ENCODE peak calls at places on chromosome 7, in four cellular contexts. T is effector CD4-positive, alpha-beta T cell; O is HS-5; U is HT1080. Z is an unnamed sample.

GRCh38 chr7:18896343-18896975 is 221.0 kb downstream of the TWIST1 start:
- DNase-seq in T (no peak), O (no peak), U (peak; percentile 41), Z (no peak)

GRCh38 chr7:121872831-121873764 is at the start of gene PTPRZ1:
- DNase-seq in T (no peak), O (no peak), U (peak; percentile 14), Z (peak; percentile 21)

GRCh38 chr7:82562716-82563404 is 119.3 kb upstream of the CACNA2D1 start:
- DNase-seq in T (no peak), O (peak; percentile 61), U (peak; percentile 48), Z (no peak)

GRCh38 chr7:121313793-121314676 is 14.8 kb upstream of the WNT16 start:
- DNase-seq in T (no peak), O (no peak), U (no peak), Z (peak; percentile 32)

GRCh38 chr7:74542558-74543117 is 88.9 kb downstream of the GTF2IRD1 start:
- DNase-seq in T (no peak), O (no peak), U (no peak), Z (peak; percentile 36)

GRCh38 chr7:22854158-22855048 is 31.8 kb upstream of the TOMM7 start:
- DNase-seq in T (peak; percentile 71), O (peak; percentile 84), U (peak; percentile 82), Z (peak; percentile 82)

GRCh38 chr7:45421096-45421495 is 153.1 kb upstream of the ADCY1 start:
- DNase-seq in T (no peak), O (peak; percentile 63), U (no peak), Z (no peak)

GRCh38 chr7:28855538-28856217 is 102.5 kb downstream of the TRIL start:
- DNase-seq in T (no peak), O (peak; percentile 100), U (peak; percentile 94), Z (no peak)

GRCh38 chr7:129298268-129298893 is 73.6 kb downstream of the AHCYL2 start:
- DNase-seq in T (peak; percentile 27), O (no peak), U (peak; percentile 32), Z (peak; percentile 47)

GRCh38 chr7:157165987-157166386 is 27.3 kb downstream of the UBE3C start:
- DNase-seq in T (no peak), O (no peak), U (no peak), Z (no peak)

GRCh38 chr7:55534916-55535636 is 37.2 kb downstream of the VOPP1 start:
- DNase-seq in T (no peak), O (no peak), U (no peak), Z (no peak)

GRCh38 chr7:150358433-150358832 is 10.2 kb upstream of the REPIN1 start:
- DNase-seq in T (no peak), O (no peak), U (no peak), Z (no peak)

GRCh38 chr7:122304996-122305421 is 459 bp upstream of the FEZF1 start:
- DNase-seq in T (no peak), O (no peak), U (no peak), Z (no peak)

GRCh38 chr7:2938514-2939192 is 94.5 kb upstream of the GNA12 start:
- DNase-seq in T (no peak), O (no peak), U (no peak), Z (no peak)

GRCh38 chr7:115816318-115816974 is 214.1 kb downstream of the TFEC start:
- DNase-seq in T (no peak), O (no peak), U (no peak), Z (no peak)

GRCh38 chr7:118737935-118738334 is 513.4 kb downstream of the ANKRD7 start:
- DNase-seq in T (no peak), O (no peak), U (no peak), Z (no peak)

GRCh38 chr7:13790611-13791010 is 198.9 kb downstream of the ETV1 start:
- DNase-seq in T (no peak), O (no peak), U (no peak), Z (no peak)

GRCh38 chr7:2438181-2438580 is 34.8 kb downstream of the CHST12 start:
- DNase-seq in T (no peak), O (no peak), U (no peak), Z (no peak)

GRCh38 chr7:69630292-69630691 is 32.0 kb downstream of the AUTS2 start:
- DNase-seq in T (no peak), O (no peak), U (no peak), Z (no peak)

GRCh38 chr7:139246905-139247304 is 15.9 kb downstream of the UBN2 start:
- DNase-seq in T (no peak), O (no peak), U (peak; percentile 12), Z (no peak)

GRCh38 chr7:141585592-141586510 is 34.6 kb downstream of the AGK start:
- DNase-seq in T (no peak), O (peak; percentile 60), U (peak; percentile 95), Z (no peak)

GRCh38 chr7:33778195-33778594 is 127.1 kb upstream of the BMPER start:
- DNase-seq in T (no peak), O (no peak), U (no peak), Z (no peak)

GRCh38 chr7:27840760-27841364 is 100.9 kb downstream of the TAX1BP1 start:
- DNase-seq in T (no peak), O (no peak), U (no peak), Z (no peak)

GRCh38 chr7:137399827-137400823 is 56.6 kb upstream of the PTN start:
- DNase-seq in T (no peak), O (no peak), U (peak; percentile 29), Z (no peak)

GRCh38 chr7:109641445-109641844 is 1071.8 kb downstream of the DNAJB9 start:
- DNase-seq in T (no peak), O (no peak), U (peak; percentile 46), Z (no peak)

GRCh38 chr7:73706122-73707044 is 13.1 kb downstream of the STX1A start:
- DNase-seq in T (no peak), O (no peak), U (peak; percentile 82), Z (no peak)

GRCh38 chr7:92634125-92634710 is 44.0 kb upstream of the FAM133B start:
- DNase-seq in T (no peak), O (no peak), U (no peak), Z (no peak)

GRCh38 chr7:115782716-115783460 is 247.7 kb downstream of the TFEC start:
- DNase-seq in T (no peak), O (no peak), U (no peak), Z (no peak)

GRCh38 chr7:85630904-85631582 is 444.2 kb upstream of the SEMA3D start:
- DNase-seq in T (no peak), O (no peak), U (peak; percentile 8), Z (no peak)

GRCh38 chr7:106277976-106278375 is 6.8 kb downstream of the NAMPT start:
- DNase-seq in T (no peak), O (no peak), U (no peak), Z (no peak)

GRCh38 chr7:26510226-26510957 is 218.7 kb downstream of the SNX10 start:
- DNase-seq in T (no peak), O (no peak), U (no peak), Z (no peak)

GRCh38 chr7:148633761-148634160 is 43.2 kb downstream of the C7orf33 start:
- DNase-seq in T (no peak), O (no peak), U (peak; percentile 66), Z (no peak)

GRCh38 chr7:152411389-152411788 is 24.4 kb downstream of the KMT2C start:
- DNase-seq in T (no peak), O (no peak), U (no peak), Z (no peak)

GRCh38 chr7:134420509-134421125 is 38.3 kb downstream of the AKR1B1 start:
- DNase-seq in T (no peak), O (no peak), U (peak; percentile 61), Z (peak; percentile 80)

GRCh38 chr7:38863609-38864291 is 45.2 kb downstream of the VPS41 start:
- DNase-seq in T (no peak), O (no peak), U (no peak), Z (no peak)

Z was measured in colonic mucosa.